ENCODE peak calls at places on chromosomes 4 and X, in ten cellular contexts. K is body of pancreas, N is endothelial cell of umbilical vein, V is A673, S is neural crest cell, W is astrocyte of the spinal cord, J is mucosa of descending colon, U is left ventricle myocardium inferior, X is endothelial cell, O is uterus. G is an unnamed sample.

GRCh38 chrX:48833531-48834138 is 1.8 kb downstream of the PCSK1N start:
- DNase-seq in K (no peak), N (no peak), V (no peak), S (no peak), W (no peak), J (no peak), U (no peak), X (no peak), O (no peak), G (no peak)

GRCh38 chr4:24642941-24643628 is 58.7 kb upstream of the DHX15 start:
- DNase-seq in K (no peak), N (no peak), V (peak), S (no peak), W (peak), J (no peak), U (no peak), X (no peak), O (no peak), G (no peak)

GRCh38 chr4:30073001-30073710 is 647.0 kb upstream of the PCDH7 start:
- DNase-seq in K (no peak), N (no peak), V (peak), S (no peak), W (no peak), J (no peak), U (no peak), X (no peak), O (no peak), G (no peak)

GRCh38 chrX:133415276-133416105 is at the start of gene GPC4:
- DNase-seq in K (peak), N (no peak), V (peak), S (peak), W (peak), J (peak), U (peak), X (peak), O (peak), G (no peak)

GRCh38 chr4:137997496-137997895 is 244.7 kb downstream of the SLC7A11 start:
- DNase-seq in K (no peak), N (no peak), V (no peak), S (no peak), W (no peak), J (no peak), U (no peak), X (no peak), O (no peak), G (no peak)

GRCh38 chr4:67035986-67036385 is 509.3 kb downstream of the CENPC start:
- DNase-seq in K (no peak), N (no peak), V (no peak), S (no peak), W (peak), J (no peak), U (no peak), X (no peak), O (no peak), G (no peak)

GRCh38 chrX:28586891-28587635 is at the start of gene IL1RAPL1:
- DNase-seq in K (no peak), N (peak), V (peak), S (peak), W (peak), J (no peak), U (no peak), X (no peak), O (no peak), G (no peak)

GRCh38 chrX:18994713-18995112 is 10.8 kb upstream of the PHKA2 start:
- DNase-seq in K (no peak), N (no peak), V (no peak), S (no peak), W (peak), J (no peak), U (no peak), X (no peak), O (no peak), G (no peak)

GRCh38 chr4:7815562-7815961 is 124.1 kb downstream of the AFAP1 start:
- DNase-seq in K (no peak), N (no peak), V (no peak), S (no peak), W (peak), J (no peak), U (no peak), X (no peak), O (no peak), G (no peak)

GRCh38 chr4:68591204-68591603 is 15.1 kb upstream of the UGT2B17 start:
- DNase-seq in K (no peak), N (no peak), V (no peak), S (no peak), W (peak), J (no peak), U (no peak), X (no peak), O (no peak), G (no peak)

GRCh38 chrX:67544281-67544680 is 460 bp downstream of the AR start:
- DNase-seq in K (peak), N (no peak), V (no peak), S (peak), W (peak), J (peak), U (peak), X (peak), O (peak), G (no peak)

GRCh38 chr4:73867783-73868182 is 1.4 kb upstream of the CXCL1 start:
- DNase-seq in K (no peak), N (no peak), V (no peak), S (no peak), W (peak), J (no peak), U (no peak), X (no peak), O (no peak), G (no peak)
- TF ChIP-seq CTCF in K (peak), N (no peak), V (no peak), S (no peak), W (no peak), J (no peak), U (no peak), X (no peak), O (no peak), G (no peak)

GRCh38 chrX:40076750-40077149 is 21.0 kb downstream of the BCOR start:
- DNase-seq in K (no peak), N (no peak), V (no peak), S (no peak), W (no peak), J (no peak), U (no peak), X (no peak), O (no peak), G (no peak)
- TF ChIP-seq CTCF in K (no peak), N (no peak), V (no peak), S (no peak), W (no peak), J (no peak), U (no peak), X (no peak), O (no peak), G (no peak)

GRCh38 chrX:6849711-6850415 is 297.6 kb upstream of the STS start:
- DNase-seq in K (no peak), N (no peak), V (no peak), S (no peak), W (peak), J (no peak), U (no peak), X (no peak), O (no peak), G (no peak)

GRCh38 chrX:6852121-6852520 is 295.4 kb upstream of the STS start:
- DNase-seq in K (no peak), N (no peak), V (no peak), S (no peak), W (no peak), J (no peak), U (no peak), X (no peak), O (no peak), G (no peak)

GRCh38 chrX:6856471-6856870 is 291.0 kb upstream of the STS start:
- DNase-seq in K (no peak), N (no peak), V (no peak), S (no peak), W (no peak), J (no peak), U (no peak), X (no peak), O (no peak), G (no peak)

GRCh38 chrX:6851140-6851539 is 296.4 kb upstream of the STS start:
- DNase-seq in K (no peak), N (no peak), V (no peak), S (no peak), W (no peak), J (no peak), U (no peak), X (no peak), O (no peak), G (no peak)

GRCh38 chrX:6852869-6853268 is 294.6 kb upstream of the STS start:
- DNase-seq in K (no peak), N (no peak), V (no peak), S (no peak), W (no peak), J (no peak), U (no peak), X (no peak), O (no peak), G (no peak)
- TF ChIP-seq CTCF in K (no peak), N (no peak), V (no peak), S (no peak), W (no peak), J (no peak), U (no peak), X (no peak), O (no peak), G (no peak)

GRCh38 chr4:144703494-144703893 is 57.5 kb downstream of the HHIP start:
- DNase-seq in K (no peak), N (no peak), V (no peak), S (no peak), W (no peak), J (no peak), U (no peak), X (no peak), O (no peak), G (no peak)
- TF ChIP-seq CTCF in K (no peak), N (no peak), V (no peak), S (no peak), W (no peak), J (no peak), U (no peak), X (no peak), O (no peak), G (no peak)

GRCh38 chrX:57119416-57119815 is 1.9 kb downstream of the SPIN2B start:
- DNase-seq in K (no peak), N (no peak), V (no peak), S (no peak), W (no peak), J (no peak), U (no peak), X (no peak), O (no peak), G (no peak)

DNA sequence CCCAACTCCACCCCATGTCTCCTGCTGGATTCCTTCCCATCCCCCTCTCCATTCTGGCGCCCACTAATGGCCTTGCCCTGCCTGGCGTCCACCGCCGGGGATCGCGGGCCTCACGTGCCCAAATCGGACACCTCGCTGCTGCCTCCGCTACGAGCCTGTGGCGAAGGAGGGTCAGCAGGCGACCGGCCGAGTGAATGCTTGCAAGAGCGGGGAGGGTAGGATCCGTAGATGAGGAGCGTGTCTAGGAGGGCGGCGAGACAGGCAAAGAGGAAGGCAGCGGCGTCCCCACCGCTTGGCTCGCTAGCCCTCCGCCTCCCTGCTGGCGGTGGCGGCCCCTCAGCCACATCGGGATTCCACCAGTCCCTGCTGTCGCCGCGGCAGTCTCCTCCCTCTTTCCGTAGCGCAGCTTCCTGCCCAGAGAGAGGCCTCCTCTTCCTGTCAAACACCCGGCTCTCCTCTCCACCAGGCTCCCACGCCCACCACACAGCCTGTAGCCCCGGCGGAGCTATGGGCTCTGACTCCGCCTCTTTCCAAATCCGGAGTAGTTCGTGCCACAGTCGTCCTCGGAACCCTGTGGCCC is at the start of gene SPIN2B:
- DNase-seq in K (peak), N (peak), V (peak), S (peak), W (peak), J (peak), U (peak), X (peak), O (peak), G (peak)
- TF ChIP-seq CTCF in K (peak), N (no peak), V (no peak), S (peak), W (no peak), J (no peak), U (peak), X (no peak), O (no peak), G (no peak)

GRCh38 chr4:96036781-96037180 is 196.9 kb downstream of the PDHA2 start:
- DNase-seq in K (no peak), N (no peak), V (no peak), S (no peak), W (no peak), J (no peak), U (no peak), X (no peak), O (no peak), G (no peak)

GRCh38 chr4:96037705-96038104 is 197.8 kb downstream of the PDHA2 start:
- DNase-seq in K (no peak), N (no peak), V (no peak), S (no peak), W (no peak), J (no peak), U (no peak), X (no peak), O (no peak), G (no peak)

DNA sequence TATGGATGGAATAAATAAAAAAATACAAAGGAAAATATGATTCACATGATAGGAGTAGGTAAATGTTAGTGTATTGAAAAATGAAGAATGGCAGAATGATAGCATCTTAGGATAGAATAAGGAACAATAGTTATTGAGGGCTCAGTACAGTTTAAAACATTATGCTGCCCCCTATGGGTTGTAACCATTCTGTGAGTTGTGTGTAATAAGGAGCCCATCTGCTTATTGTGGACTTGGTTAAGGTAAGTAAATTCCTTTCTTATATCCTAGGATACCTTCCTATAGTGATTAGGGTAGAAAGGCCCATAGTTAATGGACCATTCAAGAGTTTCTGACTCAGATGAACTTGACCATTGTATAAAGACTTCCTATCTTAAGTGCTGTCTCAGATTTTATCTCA is 195.8 kb downstream of the PDHA2 start:
- DNase-seq in K (no peak), N (peak), V (peak), S (no peak), W (no peak), J (no peak), U (no peak), X (peak), O (no peak), G (no peak)
- TF ChIP-seq CTCF in K (no peak), N (peak), V (peak), S (peak), W (peak), J (no peak), U (peak), X (peak), O (no peak), G (no peak)